ENCODE peak calls at places on chromosomes 3 and 15, in nine cellular contexts. T is HCT116, C is SK-N-SH, Y is OCI-LY7, E is GM23248, P is hepatocyte, L is PC-3, G is neural progenitor cell, A is MM.1S. N is an unnamed sample.

GRCh38 chr3:123819949-123820348 is 64.2 kb downstream of the MYLK start:
- DNase-seq in T (no peak), C (no peak), Y (no peak), E (no peak), P (no peak), L (no peak), G (no peak), A (no peak), N (no peak)

GRCh38 chr3:7630925-7631324 is 770.0 kb downstream of the GRM7 start:
- DNase-seq in T (no peak), C (peak; percentile 79), Y (no peak), E (no peak), P (peak; percentile 48), L (no peak), G (peak; percentile 8), A (peak; percentile 9), N (peak; percentile 2)

GRCh38 chr3:81752604-81753003 is 8.8 kb downstream of the GBE1 start:
- DNase-seq in T (no peak), C (no peak), Y (no peak), E (no peak), P (no peak), L (no peak), G (no peak), A (no peak), N (no peak)

GRCh38 chr3:9224490-9224889 is 25.0 kb downstream of the SRGAP3 start:
- DNase-seq in T (no peak), C (no peak), Y (no peak), E (peak; percentile 36), P (no peak), L (peak; percentile 52), G (no peak), A (no peak), N (no peak)

GRCh38 chr3:110318108-110318507 is 753.5 kb upstream of the NECTIN3 start:
- DNase-seq in T (no peak), C (no peak), Y (no peak), E (peak; percentile 21), P (no peak), L (peak; percentile 60), G (no peak), A (no peak), N (no peak)

GRCh38 chr3:134079111-134079531 is 49.4 kb upstream of the SLCO2A1 start:
- DNase-seq in T (no peak), C (no peak), Y (no peak), E (peak; percentile 86), P (no peak), L (peak; percentile 39), G (no peak), A (no peak), N (no peak)

GRCh38 chr15:92140802-92141201 is 252.9 kb upstream of the ST8SIA2 start:
- DNase-seq in T (no peak), C (no peak), Y (no peak), E (no peak), P (no peak), L (peak; percentile 29), G (no peak), A (no peak), N (no peak)

GRCh38 chr3:178289544-178290160 is 246.6 kb upstream of the KCNMB2 start:
- DNase-seq in T (no peak), C (no peak), Y (no peak), E (no peak), P (no peak), L (no peak), G (no peak), A (no peak), N (no peak)

GRCh38 chr15:99433026-99433756 is 132.6 kb upstream of the MEF2A start:
- DNase-seq in T (no peak), C (no peak), Y (no peak), E (peak; percentile 47), P (peak; percentile 45), L (peak; percentile 11), G (no peak), A (no peak), N (no peak)

GRCh38 chr3:57158813-57159678 is 6.1 kb downstream of the IL17RD start:
- DNase-seq in T (peak; percentile 51), C (no peak), Y (peak; percentile 28), E (no peak), P (no peak), L (peak; percentile 91), G (peak; percentile 84), A (peak; percentile 74), N (peak; percentile 79)

GRCh38 chr15:59292393-59292792 is 80.3 kb downstream of the MYO1E start:
- DNase-seq in T (no peak), C (no peak), Y (no peak), E (no peak), P (no peak), L (peak; percentile 42), G (peak; percentile 76), A (no peak), N (peak; percentile 50)

DNA sequence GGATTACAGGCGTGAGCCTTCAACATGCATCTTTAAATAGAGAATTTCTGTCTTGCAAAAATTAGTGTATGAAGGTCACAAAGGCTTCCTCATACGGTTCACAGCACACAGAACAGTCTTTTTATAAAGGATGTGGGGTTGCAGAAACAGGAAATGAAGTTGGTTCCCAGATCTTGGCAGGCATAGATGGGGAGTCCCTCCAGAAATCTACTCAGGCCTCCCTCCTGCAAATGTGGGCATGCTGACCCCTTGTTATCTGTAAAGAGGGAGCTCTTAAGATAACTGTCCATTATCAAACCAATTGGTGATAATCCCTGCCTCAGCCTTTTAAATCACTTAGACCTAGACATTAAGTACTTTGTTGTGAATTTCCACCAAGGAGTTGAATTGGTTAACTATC is 9.4 kb upstream of the ZNF774 start:
- DNase-seq in T (no peak), C (no peak), Y (peak; percentile 29), E (no peak), P (no peak), L (no peak), G (no peak), A (no peak), N (no peak)
- H3K4me1 ChIP-seq in T (peaks cover 7% of the 10 kb centered on the region), C (peaks cover 4% of the 10 kb centered on the region), Y (peaks cover 9% of the 10 kb centered on the region), E (peaks cover 6% of the 10 kb centered on the region), P (no peaks in the 10 kb centered on the region), L (peaks cover 32% of the 10 kb centered on the region), G (no peaks in the 10 kb centered on the region), A (no peaks in the 10 kb centered on the region), N (no peaks in the 10 kb centered on the region)

GRCh38 chr15:65929573-65929972 is 60.3 kb downstream of the RAB11A start:
- DNase-seq in T (no peak), C (no peak), Y (no peak), E (no peak), P (no peak), L (no peak), G (no peak), A (no peak), N (no peak)
- H3K4me3 ChIP-seq in T (no peak overlapping the region), C (no peak overlapping the region), Y (no peak overlapping the region), E (no peak overlapping the region), P (no peak overlapping the region), L (no peak overlapping the region), G (no peak overlapping the region), A (no peak overlapping the region), N (no peak overlapping the region)

GRCh38 chr3:58679974-58680656 is 13.5 kb upstream of the FAM3D start:
- DNase-seq in T (no peak), C (no peak), Y (no peak), E (no peak), P (peak; percentile 56), L (peak; percentile 56), G (no peak), A (no peak), N (no peak)

GRCh38 chr3:58680896-58681525 is 14.4 kb upstream of the FAM3D start:
- DNase-seq in T (no peak), C (no peak), Y (no peak), E (no peak), P (no peak), L (no peak), G (no peak), A (no peak), N (no peak)

GRCh38 chr3:58685641-58686040 is 19.1 kb upstream of the FAM3D start:
- DNase-seq in T (no peak), C (no peak), Y (no peak), E (no peak), P (no peak), L (no peak), G (no peak), A (no peak), N (no peak)

GRCh38 chr3:58681863-58682262 is 15.3 kb upstream of the FAM3D start:
- DNase-seq in T (no peak), C (no peak), Y (no peak), E (no peak), P (no peak), L (no peak), G (no peak), A (no peak), N (no peak)

DNA sequence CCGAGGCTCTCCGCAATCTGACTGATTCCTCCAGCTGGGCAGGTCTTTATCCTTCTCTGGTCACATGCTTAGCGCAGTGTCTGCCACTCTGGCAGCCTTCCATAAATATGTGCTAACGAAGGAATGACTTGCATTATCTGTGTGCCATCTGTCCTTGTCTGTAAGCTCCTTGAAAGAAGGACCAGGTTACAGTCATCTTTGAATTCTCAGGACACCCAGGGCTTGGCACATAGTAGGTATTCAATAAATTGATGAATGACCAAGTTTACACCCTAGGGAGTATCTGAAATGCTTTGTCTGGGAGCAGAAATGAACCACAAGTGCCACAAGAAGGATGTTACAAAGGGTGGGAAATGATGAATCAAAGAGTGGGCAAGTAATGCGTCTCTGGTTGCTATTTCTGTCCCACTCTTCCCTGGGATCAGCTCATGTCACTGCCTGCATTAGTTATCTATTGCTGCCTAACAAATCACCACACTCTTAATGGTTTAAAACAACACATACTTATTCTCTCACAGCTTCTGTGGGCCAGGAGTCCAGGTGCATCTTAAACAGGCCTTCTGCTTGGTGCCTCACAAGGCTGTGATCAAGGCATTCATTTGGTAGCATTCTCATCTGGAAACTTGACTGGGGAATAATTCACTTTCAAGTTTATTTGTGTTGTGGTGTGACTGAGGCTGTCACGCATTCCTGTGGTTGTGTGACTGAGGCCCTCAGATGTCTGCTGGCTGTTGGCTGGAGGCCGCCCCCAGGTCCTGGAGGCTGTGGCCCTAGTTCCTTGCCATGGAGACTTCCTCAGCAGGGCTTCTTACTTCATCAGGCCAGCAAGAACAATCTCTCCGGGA is 16.6 kb upstream of the FAM3D start:
- DNase-seq in T (peak; percentile 16), C (no peak), Y (no peak), E (peak; percentile 44), P (no peak), L (peak; percentile 23), G (no peak), A (peak; percentile 20), N (no peak)
- TF ChIP-seq EZH2phosphoT487 in T (no peak), C (no peak), Y (no peak), E (no peak), P (no peak), L (no peak), G (no peak), A (no peak), N (no peak)

DNA sequence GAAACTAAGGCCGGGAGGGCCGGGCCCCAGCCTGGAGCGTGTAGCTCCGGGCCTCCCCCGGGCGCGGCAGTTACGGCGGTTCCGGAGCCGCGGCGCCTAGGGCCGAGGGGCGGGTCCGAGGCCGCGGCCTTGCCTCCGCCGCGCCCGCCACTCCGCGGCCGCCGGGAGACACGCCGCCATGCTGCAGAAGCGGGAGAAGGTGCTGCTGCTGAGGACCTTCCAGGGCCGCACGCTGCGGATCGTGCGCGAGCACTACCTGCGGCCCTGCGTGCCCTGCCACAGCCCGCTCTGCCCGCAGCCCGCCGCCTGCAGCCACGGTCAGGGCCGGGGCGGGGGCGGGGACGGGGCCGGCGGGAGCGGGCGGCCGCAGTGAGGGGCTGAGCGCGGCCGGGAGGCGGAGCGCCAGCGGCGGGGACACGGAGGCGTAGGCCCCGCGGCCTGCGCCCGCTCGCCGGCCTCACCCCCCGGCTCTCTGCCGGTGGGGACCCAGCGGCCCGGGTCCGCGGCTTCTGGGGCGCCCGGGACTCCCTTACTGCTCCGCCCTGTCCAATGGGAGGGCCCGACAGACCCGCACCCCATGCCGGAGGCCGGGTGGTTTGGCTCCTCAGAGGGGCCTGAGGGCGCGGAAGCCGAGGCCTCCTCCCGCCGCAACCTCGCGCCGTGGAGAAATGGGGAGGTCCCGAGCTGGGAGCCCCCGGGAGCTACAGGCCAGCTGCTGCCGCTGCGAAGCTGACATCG is at the start of gene DIS3L:
- DNase-seq in T (no peak), C (peak; percentile 91), Y (peak; percentile 87), E (peak; percentile 67), P (peak; percentile 80), L (peak; percentile 59), G (peak; percentile 83), A (peak; percentile 77), N (peak; percentile 68)
- H3K4me1 ChIP-seq in T (peaks cover 41% of the 10 kb centered on the region), C (peaks cover 24% of the 10 kb centered on the region), Y (peaks cover 44% of the 10 kb centered on the region), E (peaks cover 21% of the 10 kb centered on the region), P (peaks cover 30% of the 10 kb centered on the region), L (peaks cover 27% of the 10 kb centered on the region), G (peaks cover 11% of the 10 kb centered on the region), A (peaks cover 20% of the 10 kb centered on the region), N (peaks cover 30% of the 10 kb centered on the region)